ENCODE peak calls at places on chromosomes 2 and 18, in four cellular contexts. One of them, this sample, is unnamed.

GRCh38 chr2:43075906-43076585 is 150.4 kb downstream of the ZFP36L2 start:
- DNase-seq in HepG2: no peak
- DNase-seq in H1: no peak
- DNase-seq in GM12878: no peak
- DNase-seq in this sample: no peak

GRCh38 chr2:148720501-148720998 is 76.0 kb downstream of the EPC2 start:
- DNase-seq in HepG2: no peak
- DNase-seq in H1: no peak
- DNase-seq in GM12878: no peak
- DNase-seq in this sample: no peak

GRCh38 chr2:66443183-66443976 is 8.5 kb downstream of the MEIS1 start:
- DNase-seq in HepG2: no peak
- DNase-seq in H1: peak; percentile 51
- DNase-seq in GM12878: no peak
- DNase-seq in this sample: no peak

GRCh38 chr2:12661472-12661871 is 55.3 kb upstream of the TRIB2 start:
- DNase-seq in HepG2: no peak
- DNase-seq in H1: no peak
- DNase-seq in GM12878: no peak
- DNase-seq in this sample: no peak

GRCh38 chr2:150781142-150781541 is 293.7 kb upstream of the RND3 start:
- DNase-seq in HepG2: no peak
- DNase-seq in H1: no peak
- DNase-seq in GM12878: no peak
- DNase-seq in this sample: no peak

GRCh38 chr2:187034434-187034833 is 185.5 kb upstream of the ZSWIM2 start:
- DNase-seq in HepG2: no peak
- DNase-seq in H1: no peak
- DNase-seq in GM12878: no peak
- DNase-seq in this sample: no peak

GRCh38 chr2:205546417-205546816 is 135.9 kb upstream of the NRP2 start:
- DNase-seq in HepG2: no peak
- DNase-seq in H1: no peak
- DNase-seq in GM12878: no peak
- DNase-seq in this sample: no peak

GRCh38 chr2:217351378-217351777 is 491.5 kb upstream of the TNP1 start:
- DNase-seq in HepG2: no peak
- DNase-seq in H1: no peak
- DNase-seq in GM12878: no peak
- DNase-seq in this sample: no peak

GRCh38 chr2:8761529-8762164 is 75.8 kb downstream of the KIDINS220 start:
- DNase-seq in HepG2: peak; percentile 36
- DNase-seq in H1: no peak
- DNase-seq in GM12878: peak; percentile 35
- DNase-seq in this sample: peak; percentile 39

GRCh38 chr18:40877096-40877495 is 1077.9 kb upstream of the PIK3C3 start:
- DNase-seq in HepG2: no peak
- DNase-seq in H1: no peak
- DNase-seq in GM12878: no peak
- DNase-seq in this sample: no peak

GRCh38 chr2:38217401-38218188 is 141.6 kb upstream of the CYP1B1 start:
- DNase-seq in HepG2: no peak
- DNase-seq in H1: no peak
- DNase-seq in GM12878: no peak
- DNase-seq in this sample: no peak

GRCh38 chr18:55780591-55781071 is 192.6 kb upstream of the TCF4 start:
- DNase-seq in HepG2: no peak
- DNase-seq in H1: no peak
- DNase-seq in GM12878: no peak
- DNase-seq in this sample: no peak

GRCh38 chr18:676069-676468 is 18.6 kb downstream of the TYMS start:
- DNase-seq in HepG2: no peak
- DNase-seq in H1: no peak
- DNase-seq in GM12878: no peak
- DNase-seq in this sample: no peak

GRCh38 chr2:166419616-166419934 is 43.8 kb upstream of the SCN9A start:
- DNase-seq in HepG2: peak; percentile 60
- DNase-seq in H1: no peak
- DNase-seq in GM12878: no peak
- DNase-seq in this sample: no peak

GRCh38 chr2:17961789-17962188 is 83.3 kb downstream of the KCNS3 start:
- DNase-seq in HepG2: no peak
- DNase-seq in H1: no peak
- DNase-seq in GM12878: no peak
- DNase-seq in this sample: no peak

GRCh38 chr2:201969938-201970785 is 63.5 kb upstream of the FZD7 start:
- DNase-seq in HepG2: no peak
- DNase-seq in H1: no peak
- DNase-seq in GM12878: no peak
- DNase-seq in this sample: no peak

GRCh38 chr18:46333371-46334199 is 229.4 kb downstream of the HAUS1 start:
- DNase-seq in HepG2: no peak
- DNase-seq in H1: peak; percentile 56
- DNase-seq in GM12878: no peak
- DNase-seq in this sample: no peak

GRCh38 chr2:188114014-188114413 is 177.7 kb upstream of the GULP1 start:
- DNase-seq in HepG2: no peak
- DNase-seq in H1: no peak
- DNase-seq in GM12878: no peak
- DNase-seq in this sample: no peak

GRCh38 chr18:80168982-80169381 is 59.9 kb downstream of the ADNP2 start:
- DNase-seq in HepG2: no peak
- DNase-seq in H1: no peak
- DNase-seq in GM12878: no peak
- DNase-seq in this sample: no peak

GRCh38 chr2:205024822-205025518 is 479.7 kb downstream of the PARD3B start:
- DNase-seq in HepG2: peak; percentile 29
- DNase-seq in H1: no peak
- DNase-seq in GM12878: no peak
- DNase-seq in this sample: peak; percentile 52

GRCh38 chr18:49935215-49935614 is 121.9 kb upstream of the ACAA2 start:
- DNase-seq in HepG2: no peak
- DNase-seq in H1: no peak
- DNase-seq in GM12878: no peak
- DNase-seq in this sample: no peak

GRCh38 chr2:241150660-241151530 is 628 bp downstream of the PPP1R7 start:
- DNase-seq in HepG2: no peak
- DNase-seq in H1: no peak
- DNase-seq in GM12878: no peak
- DNase-seq in this sample: no peak

GRCh38 chr18:80103231-80103630 is 5.8 kb upstream of the ADNP2 start:
- DNase-seq in HepG2: no peak
- DNase-seq in H1: no peak
- DNase-seq in GM12878: no peak
- DNase-seq in this sample: no peak

GRCh38 chr2:84132371-84132770 is 326.7 kb downstream of the SUCLG1 start:
- DNase-seq in HepG2: no peak
- DNase-seq in H1: no peak
- DNase-seq in GM12878: no peak
- DNase-seq in this sample: no peak

GRCh38 chr2:220127311-220127710 is 499.9 kb downstream of the SLC4A3 start:
- DNase-seq in HepG2: no peak
- DNase-seq in H1: peak; percentile 14
- DNase-seq in GM12878: no peak
- DNase-seq in this sample: no peak

GRCh38 chr18:48153641-48154481 is 223.4 kb upstream of the SMAD2 start:
- DNase-seq in HepG2: peak; percentile 73
- DNase-seq in H1: no peak
- DNase-seq in GM12878: no peak
- DNase-seq in this sample: no peak

GRCh38 chr2:12347049-12347448 is 369.7 kb upstream of the TRIB2 start:
- DNase-seq in HepG2: no peak
- DNase-seq in H1: no peak
- DNase-seq in GM12878: no peak
- DNase-seq in this sample: no peak

GRCh38 chr2:97910403-97911209 is 85.1 kb downstream of the TMEM131 start:
- DNase-seq in HepG2: no peak
- DNase-seq in H1: no peak
- DNase-seq in GM12878: no peak
- DNase-seq in this sample: no peak

GRCh38 chr2:156112323-156112722 is 220.2 kb downstream of the NR4A2 start:
- DNase-seq in HepG2: no peak
- DNase-seq in H1: no peak
- DNase-seq in GM12878: no peak
- DNase-seq in this sample: no peak

GRCh38 chr2:176160251-176161040 is 3.3 kb downstream of the HOXD3 start:
- DNase-seq in HepG2: no peak
- DNase-seq in H1: no peak
- DNase-seq in GM12878: no peak
- DNase-seq in this sample: no peak

GRCh38 chr2:112623913-112624777 is 21.6 kb upstream of the SLC20A1 start:
- DNase-seq in HepG2: no peak
- DNase-seq in H1: no peak
- DNase-seq in GM12878: no peak
- DNase-seq in this sample: peak; percentile 45

GRCh38 chr2:191150451-191151314 is at the start of gene STAT4:
- DNase-seq in HepG2: no peak
- DNase-seq in H1: peak; percentile 70
- DNase-seq in GM12878: peak; percentile 45
- DNase-seq in this sample: peak; percentile 4
- TF ChIP-seq CBX5 in HepG2: no peak
- TF ChIP-seq CBX5 in H1: no peak
- TF ChIP-seq CBX5 in GM12878: no peak
- TF ChIP-seq CBX5 in this sample: no peak

GRCh38 chr2:110853516-110853915 is 121.1 kb downstream of the ACOXL start:
- DNase-seq in HepG2: peak; percentile 42
- DNase-seq in H1: no peak
- DNase-seq in GM12878: no peak
- DNase-seq in this sample: peak; percentile 45
- TF ChIP-seq CBX5 in HepG2: no peak
- TF ChIP-seq CBX5 in H1: no peak
- TF ChIP-seq CBX5 in GM12878: no peak
- TF ChIP-seq CBX5 in this sample: no peak

DNA sequence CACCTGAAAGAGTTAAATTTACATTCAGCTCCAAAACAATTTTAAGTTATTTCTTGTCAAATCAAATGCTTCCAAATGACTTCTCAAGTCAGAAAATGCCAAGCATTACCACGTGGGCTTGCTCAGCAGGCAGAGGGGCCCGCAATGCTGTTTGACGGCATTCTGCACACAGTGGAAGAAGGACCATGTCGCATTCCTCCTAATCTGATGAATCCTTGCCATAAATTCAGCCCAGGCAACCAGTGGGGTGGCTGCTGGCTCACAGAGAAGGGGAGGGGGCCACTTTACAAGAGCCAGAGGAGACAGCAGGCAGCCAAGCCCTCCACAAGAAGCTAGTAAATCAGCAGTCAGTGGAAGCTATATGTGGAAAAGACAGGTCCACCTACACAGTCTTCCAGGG is 56.7 kb downstream of the OSR1 start:
- DNase-seq in HepG2: no peak
- DNase-seq in H1: no peak
- DNase-seq in GM12878: no peak
- DNase-seq in this sample: no peak
- TF ChIP-seq CBX5 in HepG2: no peak
- TF ChIP-seq CBX5 in H1: no peak
- TF ChIP-seq CBX5 in GM12878: no peak
- TF ChIP-seq CBX5 in this sample: no peak

GRCh38 chr2:212638694-212639093 is 100.1 kb upstream of the ERBB4 start:
- DNase-seq in HepG2: no peak
- DNase-seq in H1: no peak
- DNase-seq in GM12878: no peak
- DNase-seq in this sample: no peak

GRCh38 chr2:212644195-212644837 is 105.7 kb upstream of the ERBB4 start:
- DNase-seq in HepG2: no peak
- DNase-seq in H1: peak; percentile 45
- DNase-seq in GM12878: no peak
- DNase-seq in this sample: no peak

GRCh38 chr2:212640428-212640827 is 101.8 kb upstream of the ERBB4 start:
- DNase-seq in HepG2: no peak
- DNase-seq in H1: no peak
- DNase-seq in GM12878: no peak
- DNase-seq in this sample: no peak
- TF ChIP-seq CBX5 in HepG2: no peak
- TF ChIP-seq CBX5 in H1: no peak
- TF ChIP-seq CBX5 in GM12878: no peak
- TF ChIP-seq CBX5 in this sample: no peak

GRCh38 chr2:199751480-199751879 is 99.5 kb downstream of the FTCDNL1 start:
- DNase-seq in HepG2: no peak
- DNase-seq in H1: no peak
- DNase-seq in GM12878: no peak
- DNase-seq in this sample: no peak

GRCh38 chr2:199760574-199760973 is 90.4 kb downstream of the FTCDNL1 start:
- DNase-seq in HepG2: no peak
- DNase-seq in H1: no peak
- DNase-seq in GM12878: no peak
- DNase-seq in this sample: no peak

GRCh38 chr2:199757466-199757865 is 93.5 kb downstream of the FTCDNL1 start:
- DNase-seq in HepG2: no peak
- DNase-seq in H1: no peak
- DNase-seq in GM12878: no peak
- DNase-seq in this sample: no peak
- TF ChIP-seq CBX5 in HepG2: no peak
- TF ChIP-seq CBX5 in H1: no peak
- TF ChIP-seq CBX5 in GM12878: no peak
- TF ChIP-seq CBX5 in this sample: no peak